ENCODE peak calls at places on chromosomes 7 and 10, in eight cellular contexts. E is skeletal muscle cell, S is amniotic stem cell, O is GM13977, L is NCI-H1092, K is T-helper 17 cell, U is NCI-H1694 treated with DMSO at 0.1 percent for 48 hours, N is body of pancreas. Q is an unnamed sample.

GRCh38 chr10:47318706-47319105 is 3.5 kb upstream of the GDF2 start:
- DNase-seq in O (no peak), K (no peak), L (no peak), U (no peak), N (no peak), S (no peak), E (no peak), Q (no peak)

GRCh38 chr7:17626215-17626614 is 314.1 kb downstream of the SNX13 start:
- DNase-seq in N (no peak), S (no peak), L (no peak), U (no peak), O (no peak), K (no peak), E (no peak), Q (no peak)

GRCh38 chr10:102656791-102657371 is 12.6 kb downstream of the TRIM8 start:
- DNase-seq in N (no peak), L (no peak), E (no peak), S (no peak), U (no peak), K (no peak), O (no peak), Q (no peak)

GRCh38 chr7:129635300-129636029 is 23.9 kb downstream of the NRF1 start:
- DNase-seq in U (peak; percentile 58), E (no peak), L (peak; percentile 48), N (peak; percentile 78), S (peak; percentile 58), O (peak; percentile 72), K (peak; percentile 50), Q (peak; percentile 77)

GRCh38 chr7:69643708-69644445 is 45.6 kb downstream of the AUTS2 start:
- DNase-seq in S (no peak), L (no peak), K (no peak), O (no peak), U (no peak), E (no peak), N (no peak), Q (peak; percentile 28)

GRCh38 chr10:84097787-84098353 is 41.4 kb upstream of the GHITM start:
- DNase-seq in U (peak; percentile 19), L (no peak), O (no peak), N (no peak), K (no peak), S (peak; percentile 10), E (no peak), Q (peak; percentile 34)

GRCh38 chr7:95824586-95824985 is 52.2 kb downstream of the DYNC1I1 start:
- DNase-seq in E (no peak), L (no peak), O (no peak), S (no peak), U (no peak), K (no peak), N (no peak), Q (no peak)

GRCh38 chr10:69232736-69233135 is 12.6 kb downstream of the HKDC1 start:
- DNase-seq in N (no peak), U (no peak), S (no peak), E (no peak), L (no peak), O (no peak), K (peak; percentile 36), Q (no peak)

GRCh38 chr7:101539784-101540183 is 89.3 kb downstream of the MYL10 start:
- DNase-seq in N (no peak), K (no peak), L (no peak), E (no peak), O (no peak), U (no peak), S (no peak), Q (no peak)

GRCh38 chr10:107056160-107056559 is 108.3 kb downstream of the SORCS1 start:
- DNase-seq in N (no peak), L (no peak), S (no peak), O (no peak), U (no peak), E (no peak), K (no peak), Q (no peak)